ENCODE peak calls at places on chromosomes 2 and 18, in eight cellular contexts. E is SK-N-SH, Y is HepG2, K is HCT116, C is HL-60, Q is GM12878, X is GM23338, T is K562. I is an unnamed sample.

GRCh38 chr18:31646332-31646822 is 38.0 kb downstream of the B4GALT6 start:
- DNase-seq in E (no peak), Y (no peak), K (no peak), C (no peak), Q (no peak), X (no peak), T (no peak), I (no peak)

GRCh38 chr18:60599995-60600394 is 227.4 kb upstream of the MC4R start:
- DNase-seq in E (no peak), Y (no peak), K (no peak), C (no peak), Q (no peak), X (no peak), T (no peak), I (no peak)

GRCh38 chr2:126527836-126528490 is 128.0 kb upstream of the GYPC start:
- DNase-seq in E (peak), Y (peak), K (peak), C (peak), Q (peak), X (peak), T (peak), I (peak)

GRCh38 chr2:23404426-23404825 is 19.4 kb downstream of the KLHL29 start:
- DNase-seq in E (peak), Y (peak), K (no peak), C (peak), Q (peak), X (peak), T (no peak), I (peak)

GRCh38 chr18:62514570-62514969 is 8.3 kb upstream of the ZCCHC2 start:
- DNase-seq in E (no peak), Y (no peak), K (no peak), C (no peak), Q (no peak), X (no peak), T (no peak), I (no peak)

GRCh38 chr2:59664946-59665345 is 888.5 kb downstream of the BCL11A start:
- DNase-seq in E (no peak), Y (no peak), K (no peak), C (no peak), Q (no peak), X (no peak), T (no peak), I (no peak)

GRCh38 chr2:134087371-134087921 is 166.4 kb upstream of the MGAT5 start:
- DNase-seq in E (no peak), Y (peak), K (no peak), C (no peak), Q (no peak), X (peak), T (no peak), I (no peak)

GRCh38 chr2:11996618-11997017 is 250.2 kb downstream of the LPIN1 start:
- DNase-seq in E (no peak), Y (no peak), K (no peak), C (no peak), Q (no peak), X (no peak), T (no peak), I (no peak)

GRCh38 chr2:48406096-48406495 is 123.9 kb upstream of the STON1 start:
- DNase-seq in E (no peak), Y (no peak), K (no peak), C (no peak), Q (no peak), X (no peak), T (no peak), I (no peak)

GRCh38 chr18:7568426-7568825 is 1.3 kb downstream of the PTPRM start:
- DNase-seq in E (peak), Y (peak), K (no peak), C (no peak), Q (no peak), X (peak), T (no peak), I (no peak)

GRCh38 chr2:100246163-100247145 is 75.8 kb downstream of the LONRF2 start:
- DNase-seq in E (peak), Y (peak), K (peak), C (no peak), Q (no peak), X (peak), T (peak), I (no peak)

GRCh38 chr18:64840911-64841701 is 692.2 kb upstream of the LINC00305 start:
- DNase-seq in E (no peak), Y (no peak), K (no peak), C (no peak), Q (no peak), X (peak), T (no peak), I (no peak)

GRCh38 chr2:126909366-126909765 is 10.7 kb downstream of the TEX51 start:
- DNase-seq in E (no peak), Y (no peak), K (no peak), C (no peak), Q (no peak), X (no peak), T (no peak), I (no peak)

GRCh38 chr2:10331702-10332401 is 29.1 kb downstream of the HPCAL1 start:
- DNase-seq in E (no peak), Y (no peak), K (no peak), C (peak), Q (peak), X (no peak), T (peak), I (no peak)

GRCh38 chr18:9095297-9096012 is 7.0 kb upstream of the NDUFV2 start:
- DNase-seq in E (no peak), Y (peak), K (no peak), C (no peak), Q (peak), X (no peak), T (peak), I (no peak)

GRCh38 chr2:178787155-178787554 is 20.1 kb downstream of the TTN start:
- DNase-seq in E (no peak), Y (no peak), K (no peak), C (no peak), Q (no peak), X (no peak), T (no peak), I (no peak)

GRCh38 chr2:237879058-237879430 is 19.6 kb downstream of the RAMP1 start:
- DNase-seq in E (no peak), Y (no peak), K (no peak), C (no peak), Q (no peak), X (no peak), T (no peak), I (no peak)

GRCh38 chr2:45984896-45985488 is 312.2 kb upstream of the EPAS1 start:
- DNase-seq in E (no peak), Y (no peak), K (no peak), C (peak), Q (no peak), X (no peak), T (no peak), I (no peak)

GRCh38 chr2:202624133-202624532 is 10.6 kb upstream of the FAM117B start:
- DNase-seq in E (no peak), Y (no peak), K (no peak), C (no peak), Q (no peak), X (no peak), T (no peak), I (no peak)

GRCh38 chr2:208648368-208648767 is 241.8 kb downstream of the PTH2R start:
- DNase-seq in E (no peak), Y (no peak), K (no peak), C (no peak), Q (no peak), X (no peak), T (no peak), I (no peak)

GRCh38 chr18:55419132-55419938 is 168.7 kb downstream of the TCF4 start:
- DNase-seq in E (no peak), Y (no peak), K (no peak), C (no peak), Q (no peak), X (peak), T (no peak), I (no peak)

GRCh38 chr2:11610624-11611242 is 59.3 kb downstream of the NTSR2 start:
- DNase-seq in E (no peak), Y (no peak), K (no peak), C (no peak), Q (no peak), X (no peak), T (no peak), I (no peak)

GRCh38 chr18:4455113-4455811 is at the start of gene DLGAP1:
- DNase-seq in E (peak), Y (peak), K (no peak), C (no peak), Q (no peak), X (peak), T (no peak), I (no peak)

GRCh38 chr2:27707462-27708256 is 44.0 kb downstream of the SLC4A1AP start:
- DNase-seq in E (no peak), Y (no peak), K (no peak), C (no peak), Q (no peak), X (no peak), T (no peak), I (no peak)

GRCh38 chr2:233386382-233387041 is 32.2 kb downstream of the DGKD start:
- DNase-seq in E (no peak), Y (no peak), K (no peak), C (no peak), Q (no peak), X (no peak), T (no peak), I (no peak)

GRCh38 chr2:70647873-70648481 is 94.4 kb upstream of the TGFA start:
- DNase-seq in E (peak), Y (peak), K (peak), C (peak), Q (no peak), X (peak), T (peak), I (peak)

GRCh38 chr2:54439582-54439981 is 16.5 kb upstream of the SPTBN1 start:
- DNase-seq in E (no peak), Y (no peak), K (no peak), C (no peak), Q (no peak), X (no peak), T (no peak), I (no peak)

GRCh38 chr2:209277444-209277843 is 146.4 kb upstream of the MAP2 start:
- DNase-seq in E (no peak), Y (no peak), K (no peak), C (no peak), Q (no peak), X (peak), T (no peak), I (no peak)

GRCh38 chr2:60335533-60336237 is 217.8 kb downstream of the BCL11A start:
- DNase-seq in E (no peak), Y (peak), K (no peak), C (no peak), Q (no peak), X (no peak), T (no peak), I (no peak)

GRCh38 chr2:225010804-225011203 is 31.5 kb downstream of the DOCK10 start:
- DNase-seq in E (no peak), Y (no peak), K (peak), C (no peak), Q (no peak), X (no peak), T (no peak), I (peak)

GRCh38 chr2:38444247-38444646 is 67.2 kb upstream of the ATL2 start:
- DNase-seq in E (no peak), Y (no peak), K (peak), C (no peak), Q (no peak), X (peak), T (no peak), I (no peak)

GRCh38 chr18:40088130-40088529 is 1866.9 kb upstream of the PIK3C3 start:
- DNase-seq in E (no peak), Y (no peak), K (no peak), C (no peak), Q (no peak), X (no peak), T (no peak), I (no peak)

GRCh38 chr2:81894451-81894990 is 1590.0 kb upstream of the LRRTM1 start:
- DNase-seq in E (no peak), Y (no peak), K (no peak), C (no peak), Q (no peak), X (no peak), T (no peak), I (no peak)

GRCh38 chr2:239574054-239574433 is 173.2 kb upstream of the HDAC4 start:
- DNase-seq in E (no peak), Y (no peak), K (no peak), C (no peak), Q (no peak), X (no peak), T (no peak), I (no peak)

GRCh38 chr18:2846241-2846637 is 567 bp upstream of the EMILIN2 start:
- DNase-seq in E (no peak), Y (no peak), K (no peak), C (no peak), Q (no peak), X (peak), T (no peak), I (no peak)

GRCh38 chr2:162333968-162334367 is 10.0 kb upstream of the GCA start:
- DNase-seq in E (no peak), Y (peak), K (no peak), C (no peak), Q (no peak), X (peak), T (no peak), I (no peak)

DNA sequence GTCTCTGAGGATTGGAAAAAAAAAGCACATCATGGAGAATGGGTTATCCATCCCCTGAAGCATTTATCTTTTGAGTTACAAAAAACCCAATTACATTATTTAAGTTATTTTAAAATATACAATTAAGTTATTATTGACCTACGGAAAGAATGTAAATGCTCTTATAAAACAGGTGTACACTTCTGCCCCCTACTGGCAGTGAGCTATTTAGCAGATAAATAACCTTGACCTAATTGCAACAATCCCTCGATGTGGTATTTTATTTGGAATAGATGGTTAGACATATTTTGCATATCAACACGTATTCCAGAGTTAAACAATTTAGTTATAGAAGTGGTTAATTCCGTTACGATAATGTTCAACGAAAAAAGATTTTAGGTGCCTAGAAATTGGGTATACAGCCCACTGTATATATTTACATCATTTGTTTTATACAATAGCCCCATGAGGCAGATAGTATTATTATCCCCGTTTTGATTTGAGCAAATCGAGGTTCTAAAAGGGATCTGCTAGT is 9.1 kb upstream of the DAW1 start:
- DNase-seq in E (peak), Y (peak), K (peak), C (peak), Q (no peak), X (peak), T (peak), I (no peak)
- H3K27ac ChIP-seq in E (no peak), Y (no peak), K (peak), C (no peak), Q (no peak), X (no peak), T (no peak), I (no peak)

GRCh38 chr2:65214843-65215242 is 12.8 kb upstream of the ACTR2 start:
- DNase-seq in E (no peak), Y (no peak), K (no peak), C (no peak), Q (no peak), X (no peak), T (no peak), I (no peak)

GRCh38 chr2:65215946-65216345 is 11.7 kb upstream of the ACTR2 start:
- DNase-seq in E (no peak), Y (no peak), K (no peak), C (no peak), Q (no peak), X (no peak), T (peak), I (no peak)

GRCh38 chr2:65220432-65221131 is 7.0 kb upstream of the ACTR2 start:
- DNase-seq in E (no peak), Y (no peak), K (no peak), C (no peak), Q (no peak), X (no peak), T (no peak), I (no peak)
- TF ChIP-seq POLR2AphosphoS5 in E (no peak), Y (no peak), K (no peak), C (no peak), Q (no peak), X (no peak), T (no peak), I (no peak)

GRCh38 chr2:32622570-32623310 is 5.1 kb upstream of the TTC27 start:
- DNase-seq in E (no peak), Y (peak), K (no peak), C (no peak), Q (no peak), X (no peak), T (no peak), I (no peak)
- TF ChIP-seq REST in E (no peak), Y (no peak), K (no peak), C (no peak), Q (no peak), X (no peak), T (no peak), I (no peak)

DNA sequence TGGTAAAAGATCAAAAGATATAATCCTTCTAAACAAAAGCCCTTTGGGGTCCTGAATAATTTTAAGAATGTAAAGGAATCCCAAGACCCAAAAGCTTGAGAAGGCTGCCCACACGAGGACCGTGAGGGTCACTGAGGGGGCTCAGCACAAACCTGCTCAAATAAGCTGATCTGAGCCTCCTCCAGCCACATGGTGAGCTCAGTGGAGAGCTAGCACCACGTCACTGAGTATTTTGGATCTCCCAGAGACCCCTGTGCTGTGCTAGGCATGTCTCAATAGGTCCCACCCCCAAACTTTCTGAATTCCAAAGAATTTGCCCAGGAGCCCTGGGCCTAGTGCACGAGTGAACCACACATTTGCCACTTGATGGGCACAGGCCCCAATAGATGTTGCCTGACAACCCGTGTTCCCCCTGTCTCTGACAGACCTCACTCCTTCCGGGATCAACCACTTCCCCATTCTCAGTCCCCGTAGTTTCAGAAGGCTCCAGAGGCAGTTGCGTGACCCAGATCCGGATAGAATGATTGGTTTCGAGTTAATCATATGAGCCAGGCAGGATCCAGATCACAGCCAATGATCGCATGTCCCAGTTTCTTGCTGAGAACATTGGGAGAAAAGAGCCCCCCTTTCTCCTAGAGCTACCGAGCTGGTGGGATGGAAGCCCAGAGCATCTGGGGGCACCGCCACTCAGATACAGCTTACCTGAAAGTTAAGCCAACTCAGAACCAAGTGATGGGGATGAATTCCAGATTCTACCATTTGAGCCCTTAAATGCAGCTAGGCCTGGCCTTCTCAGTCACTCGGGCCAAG is 203.8 kb downstream of the TNS1 start:
- DNase-seq in E (no peak), Y (no peak), K (no peak), C (peak), Q (no peak), X (no peak), T (no peak), I (no peak)
- H3K27ac ChIP-seq in E (no peak), Y (no peak), K (no peak), C (peak), Q (no peak), X (no peak), T (no peak), I (no peak)

DNA sequence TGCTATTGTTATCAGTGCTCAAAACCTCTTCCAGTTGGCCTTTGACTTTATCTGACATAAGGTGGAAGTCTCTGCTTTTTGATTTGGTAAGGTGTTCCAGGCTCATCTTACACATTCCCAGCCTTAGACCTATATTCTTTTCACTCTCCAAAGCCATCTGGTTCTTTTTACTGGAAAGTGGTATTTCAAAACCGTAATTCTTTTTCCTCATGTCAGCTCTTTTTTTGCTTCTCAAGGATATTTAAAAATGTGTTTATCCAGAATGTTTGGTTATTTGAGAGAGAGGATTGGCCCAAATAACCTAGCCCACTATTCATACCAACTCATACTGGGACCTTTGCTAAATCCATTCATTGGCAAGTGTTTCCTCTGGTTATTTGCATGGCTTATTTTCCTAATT is 411.2 kb upstream of the PIK3C3 start:
- DNase-seq in E (no peak), Y (no peak), K (no peak), C (no peak), Q (no peak), X (peak), T (no peak), I (no peak)
- TF ChIP-seq POLR2AphosphoS5 in E (no peak), Y (no peak), K (no peak), C (no peak), Q (no peak), X (no peak), T (no peak), I (no peak)

GRCh38 chr2:15737314-15738224 is 145.9 kb downstream of the DDX1 start:
- DNase-seq in E (no peak), Y (no peak), K (no peak), C (no peak), Q (no peak), X (no peak), T (no peak), I (no peak)

GRCh38 chr2:15734871-15735737 is 143.4 kb downstream of the DDX1 start:
- DNase-seq in E (no peak), Y (no peak), K (no peak), C (no peak), Q (no peak), X (no peak), T (no peak), I (no peak)

GRCh38 chr2:15733867-15734765 is 142.4 kb downstream of the DDX1 start:
- DNase-seq in E (no peak), Y (peak), K (no peak), C (no peak), Q (no peak), X (no peak), T (no peak), I (no peak)

GRCh38 chr2:15736396-15737180 is 144.9 kb downstream of the DDX1 start:
- DNase-seq in E (no peak), Y (no peak), K (no peak), C (no peak), Q (no peak), X (no peak), T (no peak), I (no peak)

DNA sequence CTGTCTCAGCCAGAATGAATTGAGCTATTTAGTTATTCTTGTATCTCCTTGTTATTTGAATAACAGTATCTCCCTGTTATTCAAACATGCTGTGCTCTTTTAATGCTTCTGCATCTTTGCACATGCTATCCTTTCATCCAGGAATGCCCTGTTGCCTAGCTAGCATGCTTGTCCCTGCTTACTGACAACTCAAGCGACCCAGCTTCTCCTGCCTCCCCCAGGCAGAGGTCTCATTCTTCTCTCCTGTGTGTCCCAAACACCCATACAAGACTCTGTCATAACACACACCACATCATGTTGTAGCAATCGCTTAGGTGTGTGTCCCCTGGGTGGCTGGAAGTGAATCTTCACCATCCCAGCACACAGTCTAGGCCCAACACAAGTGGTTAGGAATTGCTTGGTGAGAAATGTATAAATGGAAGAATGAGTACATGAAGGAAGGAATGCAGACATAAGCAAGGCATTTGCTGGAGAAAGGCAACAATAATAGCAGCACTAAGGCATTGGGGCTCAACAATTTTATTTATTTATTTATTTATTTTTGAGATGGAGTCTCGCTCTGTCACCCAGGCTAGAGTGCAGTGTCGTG is 144.2 kb downstream of the DDX1 start:
- DNase-seq in E (no peak), Y (no peak), K (no peak), C (no peak), Q (no peak), X (no peak), T (no peak), I (no peak)
- TF ChIP-seq REST in E (no peak), Y (no peak), K (no peak), C (no peak), Q (no peak), X (no peak), T (no peak), I (no peak)